ENCODE peak calls at places on chromosomes 4 and X, in five cellular contexts. R, V, X, T and Q are unnamed samples.

GRCh38 chrX:43949669-43950068 is 23.5 kb downstream of the NDP start:
- DNase-seq in R (peak; percentile 19), V (no peak), X (no peak), T (peak; percentile 73), Q (no peak)

GRCh38 chrX:56343231-56343630 is 111.1 kb downstream of the KLF8 start:
- DNase-seq in R (no peak), V (no peak), X (no peak), T (peak; percentile 58), Q (no peak)

GRCh38 chr4:120078216-120078615 is 11.6 kb upstream of the MAD2L1 start:
- DNase-seq in R (no peak), V (no peak), X (no peak), T (no peak), Q (no peak)

GRCh38 chrX:43868791-43869190 is 13.5 kb downstream of the MAOB start:
- DNase-seq in R (no peak), V (no peak), X (no peak), T (no peak), Q (no peak)

GRCh38 chrX:85964744-85965143 is 82.6 kb downstream of the CHM start:
- DNase-seq in R (no peak), V (no peak), X (no peak), T (no peak), Q (no peak)

GRCh38 chrX:38600089-38600755 is 38.9 kb downstream of the TSPAN7 start:
- DNase-seq in R (no peak), V (no peak), X (no peak), T (no peak), Q (no peak)

GRCh38 chr4:68249434-68249833 is 3.9 kb upstream of the TMPRSS11B start:
- DNase-seq in R (no peak), V (no peak), X (no peak), T (no peak), Q (no peak)

GRCh38 chr4:57373971-57374370 is 263.8 kb upstream of the IGFBP7 start:
- DNase-seq in R (no peak), V (no peak), X (no peak), T (no peak), Q (no peak)

GRCh38 chrX:133405498-133406180 is 9.7 kb downstream of the GPC4 start:
- DNase-seq in R (no peak), V (no peak), X (no peak), T (no peak), Q (no peak)

GRCh38 chr4:113383111-113383785 is 333.8 kb downstream of the ANK2 start:
- DNase-seq in R (peak; percentile 33), V (no peak), X (no peak), T (no peak), Q (no peak)

GRCh38 chrX:19852014-19853005 is 35.1 kb downstream of the SH3KBP1 start:
- DNase-seq in R (peak; percentile 39), V (no peak), X (no peak), T (no peak), Q (no peak)

GRCh38 chrX:153703036-153703370 is 15.3 kb downstream of the SLC6A8 start:
- DNase-seq in R (peak; percentile 83), V (no peak), X (peak; percentile 74), T (peak; percentile 86), Q (no peak)

GRCh38 chr4:905485-906214 is 26.5 kb downstream of the GAK start:
- DNase-seq in R (no peak), V (no peak), X (no peak), T (peak; percentile 57), Q (no peak)

DNA sequence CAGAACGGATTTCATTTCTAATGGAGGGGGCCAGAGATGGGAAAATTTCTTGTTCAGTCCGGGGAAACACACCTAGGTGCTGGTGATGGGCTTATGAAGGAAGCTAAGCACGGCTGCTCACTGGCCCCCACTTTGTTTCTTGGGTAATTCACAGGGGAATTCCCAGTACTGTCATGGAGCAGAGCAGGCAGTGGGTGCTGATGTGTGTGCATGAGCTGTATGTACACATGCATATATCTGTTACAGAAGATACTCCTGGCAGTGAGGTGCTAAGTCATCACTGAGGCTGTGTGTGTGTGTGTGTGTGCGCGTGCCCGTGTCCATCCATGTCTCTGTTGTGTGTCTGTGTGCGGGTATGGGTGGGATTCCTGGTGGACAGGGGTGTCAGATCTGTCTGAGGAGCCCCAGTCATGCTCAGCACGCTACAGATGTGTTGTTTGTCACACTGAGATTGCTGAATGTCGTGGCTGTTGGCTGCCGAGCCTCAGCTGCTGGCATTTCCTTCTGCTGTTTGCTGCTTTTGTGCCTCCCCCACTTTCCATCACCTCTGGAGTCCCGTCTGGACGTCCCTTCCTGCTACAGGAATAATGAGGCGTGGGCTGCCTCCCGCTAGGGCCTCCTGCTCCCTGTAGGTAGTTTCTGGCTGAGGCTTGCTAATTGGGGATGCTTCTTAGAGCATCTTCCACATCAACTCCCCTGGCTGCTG is 53.3 kb downstream of the JADE1 start:
- DNase-seq in R (no peak), V (no peak), X (no peak), T (no peak), Q (no peak)
- H3K36me3 ChIP-seq in R (peaks cover 55% of the 10 kb centered on the region), V (no peaks in the 10 kb centered on the region), X (no peaks in the 10 kb centered on the region), T (peaks cover 63% of the 10 kb centered on the region), Q (peaks cover 80% of the 10 kb centered on the region)

GRCh38 chr4:102817613-102818268 is 9.6 kb downstream of the UBE2D3 start:
- DNase-seq in R (no peak), V (no peak), X (no peak), T (no peak), Q (no peak)
- H3K4me1 ChIP-seq in R (peaks cover 100% of the 10 kb centered on the region), V (peaks cover 52% of the 10 kb centered on the region), X (peaks cover 9% of the 10 kb centered on the region), T (peaks cover 14% of the 10 kb centered on the region), Q (peaks cover 78% of the 10 kb centered on the region)

GRCh38 chr4:100421356-100421978 is 96.4 kb downstream of the EMCN start:
- DNase-seq in R (no peak), V (no peak), X (no peak), T (no peak), Q (no peak)
- TF ChIP-seq CTCF in R (peak; percentile 18), V (peak; percentile 44), X (no peak), T (peak; percentile 49), Q (peak; percentile 46)

DNA sequence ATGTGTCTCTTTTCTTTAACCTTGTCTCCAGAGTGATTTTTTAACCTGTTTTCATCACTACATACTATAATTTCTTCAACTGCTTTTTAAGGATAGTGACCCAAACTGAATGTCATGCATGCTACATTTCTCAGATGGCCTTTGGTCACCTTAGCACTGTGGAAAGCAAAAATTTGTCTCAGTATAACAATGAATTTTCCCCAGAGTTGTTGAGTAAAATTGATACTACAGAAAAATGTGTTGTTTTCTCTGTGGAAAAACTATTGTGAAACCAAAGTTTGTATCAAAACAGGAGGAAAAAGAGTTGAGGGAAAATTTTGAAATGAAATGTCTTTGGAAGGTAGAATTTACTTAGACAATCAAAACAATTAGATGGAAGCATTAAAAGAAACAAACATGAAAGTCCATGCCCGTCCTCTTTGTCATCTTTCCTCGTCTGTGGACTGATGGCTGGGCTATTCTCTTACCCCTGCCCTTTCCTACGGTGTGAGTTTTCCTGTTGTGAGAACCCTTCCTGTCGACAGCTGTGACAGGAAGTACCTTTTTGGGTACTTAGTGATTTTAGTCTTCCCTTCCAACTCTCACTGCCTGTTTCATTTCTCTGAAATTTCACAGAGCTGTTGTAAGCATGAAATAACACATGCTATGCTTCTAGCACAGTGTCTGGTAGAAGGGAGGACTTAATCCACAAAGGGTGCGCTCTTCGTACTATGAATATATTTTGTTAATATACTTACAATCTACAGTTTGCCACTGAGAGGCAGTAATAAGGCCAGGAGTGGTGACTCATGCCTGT is 50.8 kb downstream of the LRP2BP start:
- DNase-seq in R (no peak), V (no peak), X (no peak), T (no peak), Q (no peak)
- H3K36me3 ChIP-seq in R (peaks cover 9% of the 10 kb centered on the region), V (no peaks in the 10 kb centered on the region), X (no peaks in the 10 kb centered on the region), T (peaks cover 9% of the 10 kb centered on the region), Q (peaks cover 40% of the 10 kb centered on the region)